ENCODE peak calls at places on chromosomes 6 and 20, in five cellular contexts. G is kidney epithelial cell, F is stomach, I is spleen, C is mammary epithelial cell. O is an unnamed sample.

GRCh38 chr6:19805146-19805515 is 32.0 kb upstream of the ID4 start:
- DNase-seq in G (no peak), F (no peak), I (no peak), C (no peak), O (no peak)

GRCh38 chr20:38143646-38144554 is 21.2 kb downstream of the TGM2 start:
- DNase-seq in G (peak; percentile 97), F (peak; percentile 45), I (no peak), C (peak; percentile 97), O (peak; percentile 87)

GRCh38 chr20:36754656-36755222 is 8.8 kb upstream of the NDRG3 start:
- DNase-seq in G (no peak), F (no peak), I (no peak), C (peak; percentile 53), O (peak; percentile 33)

GRCh38 chr6:55963301-55963700 is 87.9 kb upstream of the BMP5 start:
- DNase-seq in G (no peak), F (no peak), I (no peak), C (no peak), O (no peak)

GRCh38 chr20:37222086-37222485 is 39.5 kb downstream of the GHRH start:
- DNase-seq in G (no peak), F (no peak), I (no peak), C (no peak), O (no peak)

GRCh38 chr6:136752554-136752953 is 39.7 kb downstream of the MAP3K5 start:
- DNase-seq in G (no peak), F (no peak), I (no peak), C (no peak), O (no peak)

GRCh38 chr6:88669475-88669874 is 293.9 kb downstream of the RNGTT start:
- DNase-seq in G (no peak), F (no peak), I (no peak), C (no peak), O (no peak)

GRCh38 chr6:16929814-16930213 is 168.6 kb upstream of the ATXN1 start:
- DNase-seq in G (no peak), F (no peak), I (no peak), C (peak; percentile 64), O (peak; percentile 84)

GRCh38 chr6:155106456-155107107 is 111.5 kb downstream of the TIAM2 start:
- DNase-seq in G (no peak), F (no peak), I (no peak), C (no peak), O (no peak)

GRCh38 chr20:16556299-16556698 is 16.9 kb downstream of the KIF16B start:
- DNase-seq in G (no peak), F (no peak), I (no peak), C (peak; percentile 58), O (no peak)

GRCh38 chr20:23150304-23151007 is 64.3 kb upstream of the CD93 start:
- DNase-seq in G (no peak), F (peak; percentile 20), I (no peak), C (no peak), O (no peak)

GRCh38 chr6:145137425-145137824 is 597.9 kb downstream of the EPM2A start:
- DNase-seq in G (no peak), F (no peak), I (no peak), C (no peak), O (no peak)

GRCh38 chr6:145135702-145136101 is 599.6 kb downstream of the EPM2A start:
- DNase-seq in G (no peak), F (no peak), I (no peak), C (no peak), O (no peak)

GRCh38 chr6:145138469-145139185 is 596.7 kb downstream of the EPM2A start:
- DNase-seq in G (no peak), F (no peak), I (no peak), C (no peak), O (no peak)

GRCh38 chr6:145132709-145133108 is 602.6 kb downstream of the EPM2A start:
- DNase-seq in G (no peak), F (no peak), I (no peak), C (no peak), O (no peak)
- TF ChIP-seq CTCF in G (no peak), F (no peak), I (no peak), C (no peak), O (no peak)

DNA sequence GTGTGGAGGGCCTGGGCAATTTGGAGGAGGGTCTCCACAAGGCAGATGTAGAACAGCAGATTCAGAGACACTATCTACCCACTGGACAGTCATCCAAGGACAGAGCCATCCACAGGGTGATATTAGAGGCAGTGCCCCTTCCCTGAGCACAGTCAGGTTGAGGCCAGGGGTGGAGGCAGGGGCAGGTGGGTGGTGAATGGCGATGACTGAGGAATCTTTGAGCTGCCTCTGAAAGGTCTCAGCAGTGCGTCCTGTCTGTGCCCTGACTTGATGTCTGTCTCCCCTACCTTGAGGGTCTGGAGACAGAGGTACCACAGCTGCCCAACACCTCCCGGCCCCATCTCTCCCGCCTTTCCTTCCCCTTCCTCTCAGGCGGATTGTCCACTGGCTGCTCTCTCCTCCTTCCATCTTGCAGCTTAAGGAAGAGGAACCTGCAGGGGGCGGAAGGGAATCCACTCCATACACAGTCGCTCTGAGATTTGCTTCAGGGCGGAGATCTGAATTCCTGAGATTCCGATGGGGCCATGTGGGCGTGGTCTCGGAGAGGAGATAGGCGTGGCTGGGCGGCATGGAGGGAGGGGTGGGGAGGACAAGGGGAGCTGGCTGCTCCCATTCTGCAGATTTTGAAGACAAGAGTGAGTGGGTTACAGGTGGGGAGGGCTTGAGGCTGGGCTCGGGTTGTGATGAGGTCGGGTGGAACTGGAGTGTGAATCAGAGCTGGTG is 1.7 kb downstream of the MUCL3 start:
- DNase-seq in G (peak; percentile 61), F (peak; percentile 89), I (no peak), C (peak; percentile 66), O (peak; percentile 64)
- TF ChIP-seq CTCF in G (peak; percentile 70), F (no peak), I (peak; percentile 18), C (peak; percentile 71), O (peak; percentile 84)

GRCh38 chr6:132456700-132457143 is 55.4 kb upstream of the MOXD1 start:
- DNase-seq in G (no peak), F (peak; percentile 25), I (no peak), C (no peak), O (no peak)
- TF ChIP-seq CTCF in G (no peak), F (no peak), I (no peak), C (no peak), O (no peak)

GRCh38 chr6:72140795-72141194 is 254.4 kb downstream of the RIMS1 start:
- DNase-seq in G (no peak), F (no peak), I (no peak), C (peak; percentile 11), O (no peak)
- TF ChIP-seq CTCF in G (no peak), F (no peak), I (no peak), C (peak; percentile 46), O (peak; percentile 9)

O was measured in retinal pigment epithelial cell.